ENCODE peak calls at places on chromosome 1, in five cellular contexts. N is activated CD4-positive, alpha-beta T cell treated with anti-CD3 and anti-CD28 coated beads, Interleukin-2, amount 50 U/mL, for 24 hours; G is stimulated activated naive CD4-positive, alpha-beta T cell; K is HAP-1; M is Peyer's patch. S is an unnamed sample.

GRCh38 chr1:177569476-177569875 is 398.7 kb downstream of the BRINP2 start:
- DNase-seq in G (no peak), K (no peak), N (no peak), M (no peak), S (no peak)

GRCh38 chr1:201503397-201504176 is 3.3 kb downstream of the CSRP1 start:
- DNase-seq in N (no peak), K (peak), G (no peak), M (no peak), S (peak)

GRCh38 chr1:108079550-108079949 is 114.6 kb upstream of the VAV3 start:
- DNase-seq in K (no peak), G (no peak), N (no peak), M (no peak), S (no peak)

GRCh38 chr1:182615468-182616129 is 11.4 kb upstream of the RGS16 start:
- DNase-seq in N (peak), M (no peak), G (no peak), K (peak), S (no peak)

GRCh38 chr1:76428027-76428426 is 353.5 kb downstream of the ST6GALNAC3 start:
- DNase-seq in M (no peak), N (no peak), K (no peak), G (no peak), S (no peak)

GRCh38 chr1:57796609-57797008 is 372.7 kb upstream of the DAB1 start:
- DNase-seq in M (no peak), N (no peak), K (no peak), G (no peak), S (no peak)

GRCh38 chr1:145965119-145965744 is 742 bp downstream of the POLR3GL start:
- DNase-seq in N (no peak), G (no peak), K (no peak), M (no peak), S (no peak)

GRCh38 chr1:63407002-63407401 is 39.6 kb downstream of the ALG6 start:
- DNase-seq in N (no peak), G (no peak), M (no peak), K (no peak), S (no peak)

GRCh38 chr1:67958472-67958871 is 92.0 kb downstream of the DIRAS3 start:
- DNase-seq in N (no peak), G (no peak), M (no peak), K (no peak), S (no peak)

GRCh38 chr1:200886590-200886989 is 8.1 kb upstream of the INAVA start:
- DNase-seq in N (no peak), K (no peak), M (no peak), G (no peak), S (no peak)

GRCh38 chr1:173206816-173207595 is at the start of gene TNFSF4:
- DNase-seq in N (no peak), K (no peak), M (no peak), G (peak), S (no peak)

GRCh38 chr1:92031281-92032110 is 1.7 kb downstream of the EPHX4 start:
- DNase-seq in N (no peak), K (no peak), G (no peak), M (no peak), S (no peak)

GRCh38 chr1:90986954-90987353 is 34.9 kb downstream of the ZNF644 start:
- DNase-seq in K (no peak), N (no peak), G (no peak), M (no peak), S (no peak)

GRCh38 chr1:7755448-7755847 is 15.6 kb upstream of the VAMP3 start:
- DNase-seq in M (no peak), N (no peak), G (no peak), K (no peak), S (no peak)

GRCh38 chr1:62599044-62599443 is 1.7 kb downstream of the ANGPTL3 start:
- DNase-seq in N (no peak), K (no peak), M (no peak), G (no peak), S (no peak)

GRCh38 chr1:239197871-239198270 is 188.5 kb upstream of the CHRM3 start:
- DNase-seq in N (no peak), M (no peak), G (no peak), K (no peak), S (no peak)

GRCh38 chr1:244672961-244673695 is 20.2 kb downstream of the DESI2 start:
- DNase-seq in M (no peak), G (no peak), K (no peak), N (no peak), S (no peak)

GRCh38 chr1:33365560-33365997 is 44.7 kb upstream of the A3GALT2 start:
- DNase-seq in G (no peak), M (no peak), K (no peak), N (no peak), S (no peak)